ENCODE peak calls at places on chromosomes 16 and 17, in four cellular contexts. One of them, this sample, is unnamed.
A peak's percentile ranks its signal among the peaks of the same experiment; 100 is the strongest.

GRCh38 chr17:2736956-2737355 is 12.5 kb downstream of the CCDC92B start:
- DNase-seq in stimulated activated CD4-positive, alpha-beta T cell treated with anti-CD3 and anti-CD28 coated beads, Interleukin-2, amount 100 ng/mL, for 48 hours: no peak
- DNase-seq in NCI-H1436: no peak
- DNase-seq in naive thymus-derived CD8-positive, alpha-beta T cell: no peak
- DNase-seq in this sample: no peak

GRCh38 chr17:78185981-78186688 is 717 bp downstream of the TK1 start:
- DNase-seq in NCI-H1436: no peak
- DNase-seq in naive thymus-derived CD8-positive, alpha-beta T cell: no peak
- DNase-seq in stimulated activated CD4-positive, alpha-beta T cell treated with anti-CD3 and anti-CD28 coated beads, Interleukin-2, amount 100 ng/mL, for 48 hours: no peak
- DNase-seq in this sample: no peak

GRCh38 chr16:4796982-4797804 is 2.0 kb downstream of the SMIM22 start:
- DNase-seq in naive thymus-derived CD8-positive, alpha-beta T cell: no peak
- DNase-seq in NCI-H1436: no peak
- DNase-seq in stimulated activated CD4-positive, alpha-beta T cell treated with anti-CD3 and anti-CD28 coated beads, Interleukin-2, amount 100 ng/mL, for 48 hours: no peak
- DNase-seq in this sample: no peak

GRCh38 chr17:16314189-16314588 is 39.1 kb downstream of the CENPV start:
- DNase-seq in naive thymus-derived CD8-positive, alpha-beta T cell: no peak
- DNase-seq in NCI-H1436: no peak
- DNase-seq in stimulated activated CD4-positive, alpha-beta T cell treated with anti-CD3 and anti-CD28 coated beads, Interleukin-2, amount 100 ng/mL, for 48 hours: no peak
- DNase-seq in this sample: no peak

GRCh38 chr16:57038151-57038550 is 48.8 kb downstream of the NLRC5 start:
- DNase-seq in naive thymus-derived CD8-positive, alpha-beta T cell: no peak
- DNase-seq in NCI-H1436: no peak
- DNase-seq in stimulated activated CD4-positive, alpha-beta T cell treated with anti-CD3 and anti-CD28 coated beads, Interleukin-2, amount 100 ng/mL, for 48 hours: no peak
- DNase-seq in this sample: no peak

GRCh38 chr17:30278032-30278431 is 13.7 kb downstream of the BLMH start:
- DNase-seq in stimulated activated CD4-positive, alpha-beta T cell treated with anti-CD3 and anti-CD28 coated beads, Interleukin-2, amount 100 ng/mL, for 48 hours: no peak
- DNase-seq in naive thymus-derived CD8-positive, alpha-beta T cell: peak; percentile 7
- DNase-seq in NCI-H1436: peak; percentile 10
- DNase-seq in this sample: peak; percentile 18

GRCh38 chr16:87206646-87207451 is 110.3 kb downstream of the C16orf95 start:
- DNase-seq in stimulated activated CD4-positive, alpha-beta T cell treated with anti-CD3 and anti-CD28 coated beads, Interleukin-2, amount 100 ng/mL, for 48 hours: no peak
- DNase-seq in NCI-H1436: no peak
- DNase-seq in naive thymus-derived CD8-positive, alpha-beta T cell: no peak
- DNase-seq in this sample: no peak

GRCh38 chr17:71330099-71330375 is 790.8 kb upstream of the SOX9 start:
- DNase-seq in naive thymus-derived CD8-positive, alpha-beta T cell: no peak
- DNase-seq in stimulated activated CD4-positive, alpha-beta T cell treated with anti-CD3 and anti-CD28 coated beads, Interleukin-2, amount 100 ng/mL, for 48 hours: no peak
- DNase-seq in NCI-H1436: peak; percentile 25
- DNase-seq in this sample: no peak

GRCh38 chr16:84498859-84499620 is 5.4 kb downstream of the MEAK7 start:
- DNase-seq in naive thymus-derived CD8-positive, alpha-beta T cell: no peak
- DNase-seq in NCI-H1436: no peak
- DNase-seq in stimulated activated CD4-positive, alpha-beta T cell treated with anti-CD3 and anti-CD28 coated beads, Interleukin-2, amount 100 ng/mL, for 48 hours: no peak
- DNase-seq in this sample: no peak

GRCh38 chr17:58837699-58838098 is 82.0 kb downstream of the PPM1E start:
- DNase-seq in naive thymus-derived CD8-positive, alpha-beta T cell: no peak
- DNase-seq in stimulated activated CD4-positive, alpha-beta T cell treated with anti-CD3 and anti-CD28 coated beads, Interleukin-2, amount 100 ng/mL, for 48 hours: no peak
- DNase-seq in NCI-H1436: no peak
- DNase-seq in this sample: no peak

GRCh38 chr17:27502526-27503324 is 46.5 kb downstream of the KSR1 start:
- DNase-seq in NCI-H1436: no peak
- DNase-seq in naive thymus-derived CD8-positive, alpha-beta T cell: no peak
- DNase-seq in stimulated activated CD4-positive, alpha-beta T cell treated with anti-CD3 and anti-CD28 coated beads, Interleukin-2, amount 100 ng/mL, for 48 hours: no peak
- DNase-seq in this sample: no peak

GRCh38 chr17:73985466-73986015 is 217.9 kb upstream of the RPL38 start:
- DNase-seq in stimulated activated CD4-positive, alpha-beta T cell treated with anti-CD3 and anti-CD28 coated beads, Interleukin-2, amount 100 ng/mL, for 48 hours: no peak
- DNase-seq in naive thymus-derived CD8-positive, alpha-beta T cell: no peak
- DNase-seq in NCI-H1436: no peak
- DNase-seq in this sample: no peak

GRCh38 chr16:89069920-89070319 is 23.7 kb upstream of the ACSF3 start:
- DNase-seq in NCI-H1436: no peak
- DNase-seq in naive thymus-derived CD8-positive, alpha-beta T cell: no peak
- DNase-seq in stimulated activated CD4-positive, alpha-beta T cell treated with anti-CD3 and anti-CD28 coated beads, Interleukin-2, amount 100 ng/mL, for 48 hours: no peak
- DNase-seq in this sample: no peak

GRCh38 chr16:3961449-3961849 is 80.9 kb upstream of the CREBBP start:
- DNase-seq in NCI-H1436: no peak
- DNase-seq in naive thymus-derived CD8-positive, alpha-beta T cell: no peak
- DNase-seq in stimulated activated CD4-positive, alpha-beta T cell treated with anti-CD3 and anti-CD28 coated beads, Interleukin-2, amount 100 ng/mL, for 48 hours: no peak
- DNase-seq in this sample: no peak

GRCh38 chr16:81740163-81740562 is 38.9 kb upstream of the PLCG2 start:
- DNase-seq in NCI-H1436: no peak
- DNase-seq in stimulated activated CD4-positive, alpha-beta T cell treated with anti-CD3 and anti-CD28 coated beads, Interleukin-2, amount 100 ng/mL, for 48 hours: no peak
- DNase-seq in naive thymus-derived CD8-positive, alpha-beta T cell: no peak
- DNase-seq in this sample: no peak

GRCh38 chr17:40901981-40902862 is 17.2 kb upstream of the KRT20 start:
- DNase-seq in naive thymus-derived CD8-positive, alpha-beta T cell: no peak
- DNase-seq in stimulated activated CD4-positive, alpha-beta T cell treated with anti-CD3 and anti-CD28 coated beads, Interleukin-2, amount 100 ng/mL, for 48 hours: no peak
- DNase-seq in NCI-H1436: peak; percentile 56
- DNase-seq in this sample: no peak

GRCh38 chr17:12282056-12282455 is 261.4 kb downstream of the MAP2K4 start:
- DNase-seq in stimulated activated CD4-positive, alpha-beta T cell treated with anti-CD3 and anti-CD28 coated beads, Interleukin-2, amount 100 ng/mL, for 48 hours: no peak
- DNase-seq in naive thymus-derived CD8-positive, alpha-beta T cell: no peak
- DNase-seq in NCI-H1436: no peak
- DNase-seq in this sample: no peak

GRCh38 chr16:25018972-25019617 is 3.9 kb upstream of the ARHGAP17 start:
- DNase-seq in naive thymus-derived CD8-positive, alpha-beta T cell: no peak
- DNase-seq in NCI-H1436: no peak
- DNase-seq in stimulated activated CD4-positive, alpha-beta T cell treated with anti-CD3 and anti-CD28 coated beads, Interleukin-2, amount 100 ng/mL, for 48 hours: no peak
- DNase-seq in this sample: no peak

GRCh38 chr16:75238132-75238852 is 13.1 kb downstream of the BCAR1 start:
- DNase-seq in NCI-H1436: peak; percentile 20
- DNase-seq in stimulated activated CD4-positive, alpha-beta T cell treated with anti-CD3 and anti-CD28 coated beads, Interleukin-2, amount 100 ng/mL, for 48 hours: no peak
- DNase-seq in naive thymus-derived CD8-positive, alpha-beta T cell: no peak
- DNase-seq in this sample: no peak